ENCODE peak calls at places on chromosomes 2 and 18, in ten cellular contexts. L is tibial nerve, R is HCT116, O is body of pancreas, E is ovary, S is prostate gland, D is A549, B is transverse colon, C is suprapubic skin, I is sigmoid colon. Y is an unnamed sample.

GRCh38 chr2:205868773-205869333 is 186.6 kb downstream of the NRP2 start:
- DNase-seq in L (no peak), R (no peak), O (no peak), E (no peak), S (no peak), D (no peak), B (no peak), C (no peak), I (no peak), Y (peak)

GRCh38 chr2:204264746-204265145 is 280.5 kb upstream of the PARD3B start:
- DNase-seq in L (no peak), R (no peak), O (no peak), E (no peak), S (no peak), D (no peak), B (no peak), C (no peak), I (no peak), Y (no peak)

GRCh38 chr2:208373460-208374089 is 33.0 kb upstream of the PTH2R start:
- DNase-seq in L (no peak), R (peak), O (peak), E (peak), S (peak), D (peak), B (no peak), C (no peak), I (no peak), Y (peak)

GRCh38 chr2:189086710-189087109 is 92.9 kb downstream of the COL5A2 start:
- DNase-seq in L (no peak), R (no peak), O (no peak), E (no peak), S (no peak), D (no peak), B (no peak), C (no peak), I (no peak), Y (no peak)

GRCh38 chr2:98901702-98902101 is 34.3 kb downstream of the CRACDL start:
- DNase-seq in L (no peak), R (no peak), O (no peak), E (no peak), S (no peak), D (no peak), B (no peak), C (no peak), I (peak), Y (no peak)

GRCh38 chr2:169637620-169638019 is 53.5 kb downstream of the PPIG start:
- DNase-seq in L (no peak), R (no peak), O (no peak), E (no peak), S (no peak), D (no peak), B (no peak), C (no peak), I (no peak), Y (no peak)

GRCh38 chr2:192288290-192288689 is 93.6 kb upstream of the TMEFF2 start:
- DNase-seq in L (no peak), R (no peak), O (no peak), E (no peak), S (no peak), D (no peak), B (no peak), C (no peak), I (no peak), Y (no peak)

GRCh38 chr2:209685963-209686362 is 85.7 kb upstream of the UNC80 start:
- DNase-seq in L (no peak), R (no peak), O (no peak), E (no peak), S (no peak), D (no peak), B (no peak), C (no peak), I (no peak), Y (no peak)

GRCh38 chr2:7612969-7613368 is 695.8 kb downstream of the RNF144A start:
- DNase-seq in L (no peak), R (no peak), O (no peak), E (no peak), S (no peak), D (no peak), B (no peak), C (no peak), I (no peak), Y (no peak)

GRCh38 chr2:71687412-71687811 is 234.1 kb downstream of the DYSF start:
- DNase-seq in L (no peak), R (no peak), O (no peak), E (no peak), S (no peak), D (no peak), B (no peak), C (peak), I (peak), Y (no peak)

GRCh38 chr2:196963043-196963442 is 36.5 kb upstream of the PGAP1 start:
- DNase-seq in L (no peak), R (no peak), O (no peak), E (no peak), S (no peak), D (no peak), B (no peak), C (no peak), I (no peak), Y (no peak)
- TF ChIP-seq POLR2A in L (no peak), R (no peak), O (no peak), E (no peak), S (no peak), D (no peak), B (no peak), C (no peak), I (no peak), Y (no peak)

DNA sequence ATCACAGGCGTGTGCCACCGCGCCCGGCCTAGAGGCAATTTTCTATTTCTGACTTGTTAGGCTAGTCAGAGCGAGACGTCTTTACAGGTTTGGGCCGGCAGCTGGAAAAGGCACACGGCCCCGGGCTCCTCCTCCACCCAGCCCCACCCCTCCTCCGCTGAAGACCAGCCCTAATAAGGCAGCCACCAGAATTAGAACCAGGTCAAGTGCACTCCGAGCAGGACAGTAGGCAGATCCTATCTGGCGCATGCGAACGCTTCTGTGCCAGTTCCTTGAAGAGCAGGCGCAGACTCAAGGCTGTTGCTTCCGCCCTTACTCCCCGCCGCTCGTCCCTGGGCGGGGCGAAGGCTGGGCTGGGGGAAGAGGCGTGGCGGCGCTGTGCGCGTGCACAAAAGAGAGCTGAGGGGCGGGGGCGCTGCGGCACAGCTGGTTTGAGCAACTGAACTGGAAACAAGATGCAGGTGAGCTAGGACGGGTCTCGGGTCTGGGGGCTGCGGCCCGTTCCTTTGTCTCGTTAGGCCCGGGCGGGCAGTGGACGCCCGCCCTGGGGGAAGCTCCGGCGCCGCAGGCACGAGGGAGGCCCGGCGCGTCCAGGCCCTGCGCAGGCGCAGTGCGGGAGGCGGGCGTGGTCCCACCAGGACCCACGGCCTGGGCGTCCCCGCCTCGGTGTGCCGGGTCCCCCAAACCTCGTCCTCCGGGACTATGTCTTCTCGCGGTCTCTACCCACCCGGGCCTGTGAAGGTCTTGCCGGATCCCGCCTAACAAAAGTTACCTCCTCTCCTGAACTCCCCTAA is at the start of gene PDCL3:
- DNase-seq in L (peak), R (peak), O (peak), E (peak), S (peak), D (peak), B (peak), C (peak), I (peak), Y (peak)
- TF ChIP-seq CTCF in L (peak), R (no peak), O (peak), E (no peak), S (peak), D (peak), B (peak), C (no peak), I (no peak), Y (no peak)

DNA sequence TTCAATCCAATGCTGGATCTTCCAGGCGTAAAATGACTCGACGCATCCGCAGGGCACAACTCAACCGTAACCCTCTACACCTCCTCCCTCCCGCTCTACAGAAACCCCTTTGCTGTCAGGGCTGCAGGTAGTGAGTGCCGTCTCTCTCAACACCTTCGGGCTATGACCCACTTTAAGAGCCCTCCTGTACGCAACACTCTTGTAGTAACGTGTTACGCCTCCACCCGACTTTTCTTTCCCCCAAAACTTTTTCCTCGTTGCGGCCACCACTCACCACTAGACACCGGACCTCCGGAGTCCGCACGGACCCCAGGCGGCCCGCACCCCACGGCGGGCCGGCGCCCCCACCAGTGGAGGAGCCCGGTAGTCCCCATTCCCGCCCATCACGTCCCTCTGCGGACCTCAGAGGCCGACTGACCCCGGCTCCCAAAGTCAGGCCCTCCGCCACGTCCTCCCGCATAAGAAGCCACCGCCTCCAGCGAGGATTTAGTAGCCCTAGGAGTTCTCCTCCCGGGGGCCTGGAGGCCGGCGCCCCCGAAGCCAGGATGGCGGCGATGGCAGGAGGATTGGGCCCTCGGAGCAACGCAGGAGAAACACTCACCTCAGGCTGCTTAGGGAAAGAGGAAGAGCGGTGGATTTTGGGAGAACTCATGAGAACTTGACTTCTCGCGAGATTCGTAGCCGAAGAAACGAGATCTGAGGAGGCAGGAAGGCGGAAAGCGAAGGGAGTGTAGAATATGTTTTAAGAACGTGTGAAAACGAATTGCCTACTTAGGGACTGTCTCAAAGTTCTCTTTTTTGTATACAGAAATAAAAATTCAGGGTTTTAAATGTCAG is 5.0 kb upstream of the C18orf32 start:
- DNase-seq in L (peak), R (peak), O (peak), E (peak), S (peak), D (peak), B (peak), C (peak), I (peak), Y (peak)
- TF ChIP-seq POLR2A in L (peak), R (peak), O (peak), E (peak), S (peak), D (peak), B (peak), C (peak), I (peak), Y (peak)

DNA sequence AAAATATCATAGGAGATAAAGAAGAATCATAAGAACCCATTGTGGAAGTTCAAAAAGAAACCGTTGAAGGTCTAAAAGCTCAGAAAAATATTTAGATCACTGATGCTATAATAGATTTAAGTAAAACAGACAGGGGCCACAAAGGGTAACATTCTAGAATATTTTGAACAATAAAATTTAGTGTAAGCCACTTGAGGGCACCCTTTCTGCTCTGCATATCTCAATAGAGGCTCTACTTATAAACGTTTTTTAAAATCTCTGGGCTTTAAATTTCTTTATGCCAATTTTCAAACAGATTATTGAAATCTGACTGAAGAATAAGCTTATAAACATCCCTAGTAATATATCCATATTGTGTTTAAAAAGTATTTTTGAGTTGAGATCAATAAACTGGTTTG is 57.6 kb upstream of the IL1RL1 start:
- DNase-seq in L (no peak), R (no peak), O (no peak), E (no peak), S (no peak), D (no peak), B (no peak), C (no peak), I (no peak), Y (peak)
- TF ChIP-seq CTCF in L (no peak), R (peak), O (no peak), E (no peak), S (no peak), D (peak), B (no peak), C (no peak), I (no peak), Y (peak)

DNA sequence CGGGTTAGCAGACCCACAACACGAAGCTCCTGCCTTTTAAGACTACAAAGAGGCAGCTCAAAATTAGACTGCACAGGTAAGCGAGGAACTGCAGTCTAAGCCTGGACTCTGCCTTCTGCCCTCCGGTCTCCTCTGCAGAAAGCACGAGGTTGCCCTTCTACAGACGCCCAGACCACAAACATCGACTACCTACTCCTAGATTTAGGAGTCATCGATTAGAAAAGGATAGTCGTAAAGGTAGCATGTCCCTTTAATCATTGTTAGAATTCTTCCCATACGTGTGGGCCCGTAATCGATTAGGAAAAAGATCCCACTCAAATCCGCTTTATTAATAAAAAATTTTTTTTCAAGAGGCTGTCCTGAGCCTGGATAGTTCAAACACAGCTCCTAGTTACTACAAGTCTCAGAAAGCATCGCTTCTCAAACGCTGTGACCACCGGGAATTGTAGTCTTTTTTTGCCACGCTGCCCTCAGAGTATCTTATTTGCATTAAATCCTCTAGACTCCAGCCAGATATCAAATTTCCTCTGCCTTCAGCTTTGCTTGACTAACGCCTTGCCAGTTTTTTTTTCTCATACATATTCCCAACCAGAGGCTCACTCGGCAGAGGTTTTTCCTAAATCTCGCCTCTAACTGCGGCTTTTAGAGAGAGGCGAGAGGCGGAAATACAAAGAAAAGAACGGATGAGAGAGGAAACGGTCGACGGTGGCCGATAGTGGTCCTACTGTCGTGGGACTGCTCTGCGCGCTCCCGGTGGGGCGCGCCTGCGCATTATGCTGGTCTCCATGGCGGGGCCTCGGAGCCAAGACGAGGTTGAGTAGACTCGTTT is at the start of the genes CARF and WDR12:
- DNase-seq in L (peak), R (peak), O (peak), E (peak), S (peak), D (peak), B (peak), C (peak), I (peak), Y (peak)
- TF ChIP-seq POLR2A in L (peak), R (peak), O (peak), E (peak), S (peak), D (peak), B (peak), C (peak), I (peak), Y (peak)

Y was measured in NB4.